ENCODE peak calls at places on chromosomes 16 and 17, in four cellular contexts. P is A549, Z is WTC11, X is endothelial cell of umbilical vein. Q is an unnamed sample.
A peak's percentile ranks its signal among the peaks of the same experiment; 100 is the strongest.

GRCh38 chr16:30458561-30459394 is 13.1 kb upstream of the SEPHS2 start:
- DNase-seq in P (no peak), Z (no peak), X (no peak), Q (peak; percentile 99)

GRCh38 chr16:65071371-65072311 is 50.2 kb downstream of the CDH11 start:
- DNase-seq in P (no peak), Z (no peak), X (peak; percentile 4), Q (no peak)

GRCh38 chr17:66343531-66344078 is 41.2 kb downstream of the PRKCA start:
- DNase-seq in P (no peak), Z (no peak), X (no peak), Q (peak; percentile 59)

GRCh38 chr17:18158022-18158600 is 25.5 kb upstream of the ALKBH5 start:
- DNase-seq in X (peak; percentile 71), Z (peak; percentile 99), P (peak; percentile 74), Q (peak; percentile 50)

GRCh38 chr17:27764589-27764988 is 35.7 kb downstream of the NOS2 start:
- DNase-seq in X (no peak), P (no peak), Z (no peak), Q (no peak)

GRCh38 chr16:4081035-4081434 is 35.2 kb downstream of the ADCY9 start:
- DNase-seq in P (no peak), X (no peak), Z (no peak), Q (no peak)

GRCh38 chr17:68709995-68710780 is 109.0 kb upstream of the FAM20A start:
- DNase-seq in X (no peak), Z (no peak), P (no peak), Q (no peak)

GRCh38 chr17:44279586-44280344 is 11.8 kb upstream of the SLC4A1 start:
- DNase-seq in Z (peak; percentile 80), P (no peak), X (peak; percentile 89), Q (peak; percentile 82)

GRCh38 chr16:73000907-73001521 is 46.9 kb downstream of the ZFHX3 start:
- DNase-seq in P (no peak), Z (no peak), X (no peak), Q (no peak)

GRCh38 chr17:77887464-77888241 is 70.8 kb upstream of the TNRC6C start:
- DNase-seq in X (peak; percentile 44), Z (no peak), P (peak; percentile 68), Q (peak; percentile 49)

GRCh38 chr17:68290955-68291835 is at the start of the genes ARSG and SLC16A6:
- DNase-seq in X (peak; percentile 55), Z (peak; percentile 79), P (peak; percentile 74), Q (peak; percentile 89)

GRCh38 chr17:19507673-19508326 is 25.9 kb upstream of the SLC47A1 start:
- DNase-seq in Z (peak; percentile 92), X (peak; percentile 93), P (peak; percentile 93), Q (peak; percentile 84)

GRCh38 chr17:35313875-35314409 is 59.5 kb downstream of the SLFN11 start:
- DNase-seq in X (no peak), P (no peak), Z (peak; percentile 14), Q (no peak)

GRCh38 chr16:87017388-87018012 is 299.7 kb downstream of the C16orf95 start:
- DNase-seq in X (peak; percentile 88), Z (no peak), P (peak; percentile 56), Q (peak; percentile 98)

GRCh38 chr17:19345486-19346350 is 16.8 kb downstream of the B9D1 start:
- DNase-seq in X (no peak), P (no peak), Z (no peak), Q (no peak)

GRCh38 chr17:49971848-49972485 is 3.0 kb downstream of the DLX4 start:
- DNase-seq in P (no peak), X (no peak), Z (peak; percentile 43), Q (peak; percentile 86)

GRCh38 chr16:87075319-87075860 is 241.8 kb downstream of the C16orf95 start:
- DNase-seq in X (no peak), P (no peak), Z (no peak), Q (no peak)

GRCh38 chr16:22266546-22266945 is 30.7 kb upstream of the POLR3E start:
- DNase-seq in P (no peak), Z (no peak), X (no peak), Q (no peak)

GRCh38 chr17:29732613-29733012 is 109.9 kb upstream of the CORO6 start:
- DNase-seq in Z (no peak), P (no peak), X (no peak), Q (no peak)

GRCh38 chr17:45784583-45785372 is 658 bp downstream of the CRHR1 start:
- DNase-seq in Z (peak; percentile 52), P (peak; percentile 54), X (peak; percentile 10), Q (peak; percentile 74)

GRCh38 chr16:66682271-66682670 is 14.3 kb downstream of the CMTM4 start:
- DNase-seq in P (no peak), Z (no peak), X (peak; percentile 41), Q (no peak)

GRCh38 chr17:30093463-30094147 is 23.0 kb upstream of the NSRP1 start:
- DNase-seq in X (peak; percentile 72), P (peak; percentile 94), Z (peak; percentile 72), Q (peak; percentile 78)

GRCh38 chr17:38872671-38873385 is 3.0 kb downstream of the LASP1 start:
- DNase-seq in X (no peak), Z (no peak), P (no peak), Q (no peak)

GRCh38 chr17:65142247-65142646 is 5.1 kb downstream of the RGS9 start:
- DNase-seq in X (no peak), Z (no peak), P (no peak), Q (no peak)

GRCh38 chr17:8791910-8792270 is 7.3 kb downstream of the MFSD6L start:
- DNase-seq in Z (no peak), P (no peak), X (peak; percentile 2), Q (peak; percentile 52)
- TF ChIP-seq MAX in Z (no peak), P (no peak), X (no peak), Q (no peak)

GRCh38 chr17:74921045-74921681 is 1.9 kb downstream of the USH1G start:
- DNase-seq in X (no peak), P (no peak), Z (no peak), Q (no peak)

GRCh38 chr17:74920679-74921044 is 2.4 kb downstream of the USH1G start:
- DNase-seq in P (no peak), Z (no peak), X (no peak), Q (no peak)

GRCh38 chr17:74920306-74920620 is 2.8 kb downstream of the USH1G start:
- DNase-seq in X (no peak), Z (no peak), P (no peak), Q (no peak)

GRCh38 chr17:74918906-74919305 is 4.1 kb downstream of the USH1G start:
- DNase-seq in P (no peak), Z (no peak), X (no peak), Q (peak; percentile 28)

DNA sequence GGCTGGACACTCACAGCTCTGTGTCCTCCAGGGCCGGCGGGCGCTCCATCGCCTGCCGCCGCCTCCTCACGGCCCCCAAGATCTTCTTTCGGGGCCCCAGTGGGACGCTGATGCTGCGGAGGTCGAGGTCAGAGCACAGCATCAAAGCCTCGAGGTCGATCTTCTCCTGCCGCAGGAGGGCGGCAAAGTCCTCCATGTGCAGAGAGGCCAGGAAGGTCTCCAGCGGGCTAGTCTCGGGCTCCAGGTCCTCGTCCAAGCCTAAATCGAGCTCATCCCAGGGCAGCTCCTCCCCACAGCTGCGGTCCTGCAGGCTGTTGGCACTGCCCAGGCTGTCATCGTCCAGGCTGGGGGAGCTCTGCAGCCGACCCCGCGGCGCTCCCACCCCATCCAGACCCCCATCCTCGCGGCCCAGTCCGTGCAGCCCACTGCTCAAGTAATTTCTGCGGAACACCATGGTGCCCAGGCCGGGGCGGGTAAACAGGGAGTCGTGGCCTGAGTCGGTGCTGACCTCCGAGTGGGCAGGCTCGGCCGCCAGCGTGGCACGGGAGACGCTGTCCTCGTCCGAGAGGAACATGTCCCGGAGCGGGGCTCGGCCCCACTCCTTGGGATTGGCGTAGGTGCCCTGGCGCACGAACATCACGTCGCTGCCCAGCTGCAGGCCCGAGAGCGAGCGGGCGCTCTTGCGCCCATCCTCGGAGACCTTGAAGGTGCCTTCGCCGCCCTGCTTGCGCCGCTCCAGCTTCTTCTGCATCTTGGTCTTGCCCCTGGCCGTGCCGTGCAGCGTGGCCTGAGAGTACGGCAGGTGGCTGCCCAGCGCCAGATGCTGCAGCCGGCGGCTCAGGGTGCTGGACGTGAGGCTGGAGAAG is 3.4 kb downstream of the USH1G start:
- DNase-seq in X (no peak), Z (peak; percentile 65), P (peak; percentile 94), Q (no peak)
- TF ChIP-seq CTCF in X (no peak), Z (no peak), P (peak; percentile 64), Q (no peak)

GRCh38 chr16:13961099-13961811 is 41.3 kb downstream of the ERCC4 start:
- DNase-seq in P (no peak), X (no peak), Z (no peak), Q (no peak)

GRCh38 chr16:13957197-13958078 is 37.5 kb downstream of the ERCC4 start:
- DNase-seq in P (peak; percentile 76), Z (no peak), X (peak; percentile 91), Q (peak; percentile 91)

GRCh38 chr16:13958438-13958837 is 38.5 kb downstream of the ERCC4 start:
- DNase-seq in X (no peak), Z (no peak), P (peak; percentile 55), Q (no peak)

GRCh38 chr16:13962232-13962631 is 42.3 kb downstream of the ERCC4 start:
- DNase-seq in P (no peak), X (no peak), Z (no peak), Q (no peak)

DNA sequence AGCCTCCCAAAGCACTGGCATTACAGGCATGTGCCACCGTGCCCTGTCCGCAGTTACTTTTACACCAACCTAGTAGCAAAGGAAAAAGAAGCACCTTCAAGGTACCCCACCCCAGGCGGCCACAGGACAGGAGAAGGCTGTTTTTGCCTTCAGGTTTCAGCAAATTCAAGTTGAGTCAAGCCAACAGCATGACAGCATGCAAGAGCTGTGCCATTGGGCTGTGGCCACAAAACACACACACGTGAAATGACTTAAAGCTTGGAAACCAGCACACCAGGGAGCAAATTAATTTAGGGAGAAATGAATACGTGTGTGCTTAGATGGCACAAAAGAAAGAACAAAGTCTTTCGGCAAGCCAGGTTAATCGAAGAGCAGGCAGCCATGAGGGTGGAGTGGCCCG is 39.7 kb downstream of the ERCC4 start:
- DNase-seq in Z (no peak), P (no peak), X (no peak), Q (no peak)
- TF ChIP-seq MAX in Z (no peak), P (no peak), X (no peak), Q (no peak)

GRCh38 chr16:1781758-1782407 is 488 bp downstream of the SPSB3 start:
- DNase-seq in P (peak; percentile 35), Z (peak; percentile 42), X (peak; percentile 26), Q (peak; percentile 36)
- TF ChIP-seq CTCF in P (no peak), Z (no peak), X (no peak), Q (no peak)

GRCh38 chr16:10791048-10791447 is 27.5 kb downstream of the TVP23A start:
- DNase-seq in X (no peak), Z (no peak), P (no peak), Q (no peak)
- TF ChIP-seq MAX in X (no peak), Z (no peak), P (no peak), Q (no peak)

GRCh38 chr17:57261084-57261461 is 4.8 kb downstream of the MSI2 start:
- DNase-seq in Z (no peak), P (no peak), X (no peak), Q (no peak)
- TF ChIP-seq CTCF in Z (no peak), P (no peak), X (no peak), Q (no peak)